ENCODE peak calls at places on chromosomes 1 and 21, in four cellular contexts. P is GM12892; O is iris pigment epithelial cell; M is activated naive CD8-positive, alpha-beta T cell treated with anti-CD3 and anti-CD28 coated beads, Interleukin-2, amount 50 U/mL, for 24 hours. Y is an unnamed sample.

GRCh38 chr1:24351247-24351646 is 32.1 kb downstream of the GRHL3 start:
- DNase-seq in P (peak), O (no peak), M (peak), Y (no peak)

GRCh38 chr1:77504986-77505385 is 177.5 kb downstream of the ZZZ3 start:
- DNase-seq in P (no peak), O (peak), M (no peak), Y (no peak)

GRCh38 chr1:245051349-245052221 is 103.2 kb upstream of the KIF26B start:
- DNase-seq in P (no peak), O (peak), M (peak), Y (no peak)

GRCh38 chr1:226310637-226311195 is 1.8 kb upstream of the LIN9 start:
- DNase-seq in P (no peak), O (no peak), M (no peak), Y (no peak)

GRCh38 chr1:3803905-3804626 is 7.8 kb upstream of the LRRC47 start:
- DNase-seq in P (no peak), O (no peak), M (no peak), Y (no peak)

GRCh38 chr1:17244826-17245740 is 3.8 kb upstream of the PADI3 start:
- DNase-seq in P (no peak), O (no peak), M (no peak), Y (no peak)

GRCh38 chr21:15893902-15894301 is 164.1 kb downstream of the USP25 start:
- DNase-seq in P (no peak), O (no peak), M (no peak), Y (no peak)

GRCh38 chr1:229005097-229005496 is 265.8 kb upstream of the RAB4A start:
- DNase-seq in P (no peak), O (no peak), M (no peak), Y (no peak)

GRCh38 chr1:227043755-227044154 is 103.7 kb downstream of the COQ8A start:
- DNase-seq in P (no peak), O (peak), M (no peak), Y (no peak)

GRCh38 chr1:235017191-235017590 is 111.4 kb downstream of the TOMM20 start:
- DNase-seq in P (no peak), O (no peak), M (no peak), Y (no peak)

GRCh38 chr1:220316291-220316690 is 44.0 kb upstream of the RAB3GAP2 start:
- DNase-seq in P (no peak), O (no peak), M (no peak), Y (no peak)

GRCh38 chr21:44761011-44761729 is 40.5 kb downstream of the UBE2G2 start:
- DNase-seq in P (peak), O (no peak), M (no peak), Y (no peak)

GRCh38 chr1:81681570-81681969 is 119.2 kb upstream of the ADGRL2 start:
- DNase-seq in P (no peak), O (peak), M (no peak), Y (no peak)

GRCh38 chr1:100404816-100405215 is 52.5 kb downstream of the CDC14A start:
- DNase-seq in P (no peak), O (peak), M (no peak), Y (no peak)

GRCh38 chr1:118097622-118098348 is 87.2 kb downstream of the SPAG17 start:
- DNase-seq in P (no peak), O (peak), M (no peak), Y (no peak)

GRCh38 chr21:40511976-40512375 is 335.0 kb downstream of the DSCAM start:
- DNase-seq in P (no peak), O (no peak), M (no peak), Y (no peak)

GRCh38 chr1:202968895-202969295 is 1.8 kb upstream of the CYB5R1 start:
- DNase-seq in P (peak), O (peak), M (peak), Y (no peak)

GRCh38 chr1:219220945-219221344 is 47.3 kb downstream of the LYPLAL1 start:
- DNase-seq in P (peak), O (peak), M (no peak), Y (no peak)

GRCh38 chr1:192904438-192904895 is 95.6 kb downstream of the RGS2 start:
- DNase-seq in P (no peak), O (peak), M (no peak), Y (no peak)

GRCh38 chr1:46675549-46676314 is 4.1 kb downstream of the TEX38 start:
- DNase-seq in P (no peak), O (no peak), M (no peak), Y (no peak)

GRCh38 chr1:53375440-53375839 is 47.6 kb upstream of the LRP8 start:
- DNase-seq in P (no peak), O (no peak), M (no peak), Y (no peak)

GRCh38 chr1:25030674-25031589 is 100.9 kb upstream of the RUNX3 start:
- DNase-seq in P (peak), O (no peak), M (peak), Y (no peak)

GRCh38 chr1:117210831-117211261 is at the start of gene VTCN1:
- DNase-seq in P (no peak), O (no peak), M (no peak), Y (no peak)

GRCh38 chr1:47854552-47855144 is 142.5 kb downstream of the TRABD2B start:
- DNase-seq in P (no peak), O (no peak), M (no peak), Y (no peak)

GRCh38 chr1:13809461-13810159 is 109.6 kb downstream of the PRDM2 start:
- DNase-seq in P (no peak), O (no peak), M (peak), Y (no peak)

GRCh38 chr1:67149179-67149770 is 14.5 kb upstream of the C1orf141 start:
- DNase-seq in P (peak), O (peak), M (peak), Y (no peak)

GRCh38 chr1:40768146-40768990 is 15.2 kb upstream of the KCNQ4 start:
- DNase-seq in P (no peak), O (no peak), M (no peak), Y (no peak)

GRCh38 chr1:206834711-206835110 is 30.7 kb upstream of the IL20 start:
- DNase-seq in P (no peak), O (no peak), M (no peak), Y (no peak)

GRCh38 chr1:65541161-65541560 is 120.7 kb downstream of the LEPR start:
- DNase-seq in P (no peak), O (no peak), M (no peak), Y (no peak)

GRCh38 chr1:164748253-164748899 is 189.4 kb downstream of the PBX1 start:
- DNase-seq in P (no peak), O (peak), M (no peak), Y (no peak)

GRCh38 chr21:35503646-35504045 is 454.5 kb upstream of the RUNX1 start:
- DNase-seq in P (no peak), O (peak), M (no peak), Y (no peak)

GRCh38 chr1:20666804-20667203 is 5.6 kb upstream of the DDOST start:
- DNase-seq in P (no peak), O (peak), M (no peak), Y (no peak)

GRCh38 chr1:228860911-228861829 is 125.9 kb downstream of the RHOU start:
- DNase-seq in P (no peak), O (peak), M (no peak), Y (no peak)

GRCh38 chr1:118445156-118445555 is 260.1 kb upstream of the SPAG17 start:
- DNase-seq in P (no peak), O (no peak), M (no peak), Y (no peak)

GRCh38 chr1:26570287-26570686 is 40.7 kb downstream of the RPS6KA1 start:
- DNase-seq in P (no peak), O (peak), M (no peak), Y (no peak)

GRCh38 chr1:98929456-98929855 is 75.2 kb downstream of the PLPPR5 start:
- DNase-seq in P (no peak), O (no peak), M (no peak), Y (no peak)

GRCh38 chr1:147751346-147751745 is 9.1 kb downstream of the GJA5 start:
- DNase-seq in P (no peak), O (no peak), M (no peak), Y (no peak)

Y was measured in T-helper 17 cell.